ENCODE peak calls at places on chromosomes 13 and 19, in five cellular contexts. One of them, this sample, is unnamed.

GRCh38 chr13:77779461-77780272 is 82.2 kb downstream of the SLAIN1 start:
- DNase-seq in activated naive CD8-positive, alpha-beta T cell treated with anti-CD3 and anti-CD28 coated beads for 36 hours: peak
- DNase-seq in stimulated activated CD4-positive, alpha-beta T cell treated with anti-CD3 and anti-CD28 coated beads, Interleukin-2, amount 100 ng/mL, for 48 hours: peak
- DNase-seq in A673: peak
- DNase-seq in stimulated activated CD8-positive, alpha-beta memory T cell treated with anti-CD3 and anti-CD28 coated beads, Interleukin-12 subunit alpha, Interleukin-12 subunit beta, amount 100 ng/mL, for 1 hour: no peak
- DNase-seq in this sample: peak

GRCh38 chr19:2700660-2701360 is 1.7 kb downstream of the GNG7 start:
- DNase-seq in activated naive CD8-positive, alpha-beta T cell treated with anti-CD3 and anti-CD28 coated beads for 36 hours: no peak
- DNase-seq in stimulated activated CD4-positive, alpha-beta T cell treated with anti-CD3 and anti-CD28 coated beads, Interleukin-2, amount 100 ng/mL, for 48 hours: no peak
- DNase-seq in A673: no peak
- DNase-seq in stimulated activated CD8-positive, alpha-beta memory T cell treated with anti-CD3 and anti-CD28 coated beads, Interleukin-12 subunit alpha, Interleukin-12 subunit beta, amount 100 ng/mL, for 1 hour: no peak
- DNase-seq in this sample: no peak

GRCh38 chr19:43790587-43790986 is 9.8 kb upstream of the KCNN4 start:
- DNase-seq in activated naive CD8-positive, alpha-beta T cell treated with anti-CD3 and anti-CD28 coated beads for 36 hours: no peak
- DNase-seq in stimulated activated CD4-positive, alpha-beta T cell treated with anti-CD3 and anti-CD28 coated beads, Interleukin-2, amount 100 ng/mL, for 48 hours: no peak
- DNase-seq in A673: no peak
- DNase-seq in stimulated activated CD8-positive, alpha-beta memory T cell treated with anti-CD3 and anti-CD28 coated beads, Interleukin-12 subunit alpha, Interleukin-12 subunit beta, amount 100 ng/mL, for 1 hour: no peak
- DNase-seq in this sample: no peak

GRCh38 chr19:33821871-33822270 is 25.2 kb downstream of the KCTD15 start:
- DNase-seq in activated naive CD8-positive, alpha-beta T cell treated with anti-CD3 and anti-CD28 coated beads for 36 hours: no peak
- DNase-seq in stimulated activated CD4-positive, alpha-beta T cell treated with anti-CD3 and anti-CD28 coated beads, Interleukin-2, amount 100 ng/mL, for 48 hours: no peak
- DNase-seq in A673: no peak
- DNase-seq in stimulated activated CD8-positive, alpha-beta memory T cell treated with anti-CD3 and anti-CD28 coated beads, Interleukin-12 subunit alpha, Interleukin-12 subunit beta, amount 100 ng/mL, for 1 hour: no peak
- DNase-seq in this sample: no peak

GRCh38 chr13:22447132-22447886 is 733.5 kb upstream of the SGCG start:
- DNase-seq in activated naive CD8-positive, alpha-beta T cell treated with anti-CD3 and anti-CD28 coated beads for 36 hours: no peak
- DNase-seq in stimulated activated CD4-positive, alpha-beta T cell treated with anti-CD3 and anti-CD28 coated beads, Interleukin-2, amount 100 ng/mL, for 48 hours: no peak
- DNase-seq in A673: no peak
- DNase-seq in stimulated activated CD8-positive, alpha-beta memory T cell treated with anti-CD3 and anti-CD28 coated beads, Interleukin-12 subunit alpha, Interleukin-12 subunit beta, amount 100 ng/mL, for 1 hour: no peak
- DNase-seq in this sample: no peak

GRCh38 chr13:76934671-76935070 is 13.6 kb upstream of the ACOD1 start:
- DNase-seq in activated naive CD8-positive, alpha-beta T cell treated with anti-CD3 and anti-CD28 coated beads for 36 hours: no peak
- DNase-seq in stimulated activated CD4-positive, alpha-beta T cell treated with anti-CD3 and anti-CD28 coated beads, Interleukin-2, amount 100 ng/mL, for 48 hours: no peak
- DNase-seq in A673: no peak
- DNase-seq in stimulated activated CD8-positive, alpha-beta memory T cell treated with anti-CD3 and anti-CD28 coated beads, Interleukin-12 subunit alpha, Interleukin-12 subunit beta, amount 100 ng/mL, for 1 hour: no peak
- DNase-seq in this sample: no peak

GRCh38 chr13:47038196-47038595 is 141.3 kb upstream of the HTR2A start:
- DNase-seq in activated naive CD8-positive, alpha-beta T cell treated with anti-CD3 and anti-CD28 coated beads for 36 hours: no peak
- DNase-seq in stimulated activated CD4-positive, alpha-beta T cell treated with anti-CD3 and anti-CD28 coated beads, Interleukin-2, amount 100 ng/mL, for 48 hours: no peak
- DNase-seq in A673: no peak
- DNase-seq in stimulated activated CD8-positive, alpha-beta memory T cell treated with anti-CD3 and anti-CD28 coated beads, Interleukin-12 subunit alpha, Interleukin-12 subunit beta, amount 100 ng/mL, for 1 hour: no peak
- DNase-seq in this sample: no peak

GRCh38 chr13:97653741-97654140 is 219.8 kb downstream of the RAP2A start:
- DNase-seq in activated naive CD8-positive, alpha-beta T cell treated with anti-CD3 and anti-CD28 coated beads for 36 hours: no peak
- DNase-seq in stimulated activated CD4-positive, alpha-beta T cell treated with anti-CD3 and anti-CD28 coated beads, Interleukin-2, amount 100 ng/mL, for 48 hours: no peak
- DNase-seq in A673: peak
- DNase-seq in stimulated activated CD8-positive, alpha-beta memory T cell treated with anti-CD3 and anti-CD28 coated beads, Interleukin-12 subunit alpha, Interleukin-12 subunit beta, amount 100 ng/mL, for 1 hour: no peak
- DNase-seq in this sample: no peak

GRCh38 chr13:30766957-30767603 is 31.7 kb downstream of the ALOX5AP start:
- DNase-seq in activated naive CD8-positive, alpha-beta T cell treated with anti-CD3 and anti-CD28 coated beads for 36 hours: no peak
- DNase-seq in stimulated activated CD4-positive, alpha-beta T cell treated with anti-CD3 and anti-CD28 coated beads, Interleukin-2, amount 100 ng/mL, for 48 hours: no peak
- DNase-seq in A673: no peak
- DNase-seq in stimulated activated CD8-positive, alpha-beta memory T cell treated with anti-CD3 and anti-CD28 coated beads, Interleukin-12 subunit alpha, Interleukin-12 subunit beta, amount 100 ng/mL, for 1 hour: no peak
- DNase-seq in this sample: no peak

GRCh38 chr19:58518261-58519086 is 1.1 kb downstream of the ZBTB45 start:
- DNase-seq in activated naive CD8-positive, alpha-beta T cell treated with anti-CD3 and anti-CD28 coated beads for 36 hours: peak
- DNase-seq in stimulated activated CD4-positive, alpha-beta T cell treated with anti-CD3 and anti-CD28 coated beads, Interleukin-2, amount 100 ng/mL, for 48 hours: no peak
- DNase-seq in A673: no peak
- DNase-seq in stimulated activated CD8-positive, alpha-beta memory T cell treated with anti-CD3 and anti-CD28 coated beads, Interleukin-12 subunit alpha, Interleukin-12 subunit beta, amount 100 ng/mL, for 1 hour: no peak
- DNase-seq in this sample: no peak

GRCh38 chr13:105597573-105597972 is 937.9 kb downstream of the EFNB2 start:
- DNase-seq in activated naive CD8-positive, alpha-beta T cell treated with anti-CD3 and anti-CD28 coated beads for 36 hours: no peak
- DNase-seq in stimulated activated CD4-positive, alpha-beta T cell treated with anti-CD3 and anti-CD28 coated beads, Interleukin-2, amount 100 ng/mL, for 48 hours: no peak
- DNase-seq in A673: no peak
- DNase-seq in stimulated activated CD8-positive, alpha-beta memory T cell treated with anti-CD3 and anti-CD28 coated beads, Interleukin-12 subunit alpha, Interleukin-12 subunit beta, amount 100 ng/mL, for 1 hour: no peak
- DNase-seq in this sample: no peak

GRCh38 chr19:30676990-30677679 is 305.0 kb downstream of the ZNF536 start:
- DNase-seq in activated naive CD8-positive, alpha-beta T cell treated with anti-CD3 and anti-CD28 coated beads for 36 hours: no peak
- DNase-seq in stimulated activated CD4-positive, alpha-beta T cell treated with anti-CD3 and anti-CD28 coated beads, Interleukin-2, amount 100 ng/mL, for 48 hours: no peak
- DNase-seq in A673: no peak
- DNase-seq in stimulated activated CD8-positive, alpha-beta memory T cell treated with anti-CD3 and anti-CD28 coated beads, Interleukin-12 subunit alpha, Interleukin-12 subunit beta, amount 100 ng/mL, for 1 hour: no peak
- DNase-seq in this sample: no peak

GRCh38 chr19:46303702-46304397 is 7.0 kb downstream of the HIF3A start:
- DNase-seq in activated naive CD8-positive, alpha-beta T cell treated with anti-CD3 and anti-CD28 coated beads for 36 hours: peak
- DNase-seq in stimulated activated CD4-positive, alpha-beta T cell treated with anti-CD3 and anti-CD28 coated beads, Interleukin-2, amount 100 ng/mL, for 48 hours: no peak
- DNase-seq in A673: peak
- DNase-seq in stimulated activated CD8-positive, alpha-beta memory T cell treated with anti-CD3 and anti-CD28 coated beads, Interleukin-12 subunit alpha, Interleukin-12 subunit beta, amount 100 ng/mL, for 1 hour: no peak
- DNase-seq in this sample: peak

GRCh38 chr19:17526922-17527321 is 15.5 kb downstream of the PGLS start:
- DNase-seq in activated naive CD8-positive, alpha-beta T cell treated with anti-CD3 and anti-CD28 coated beads for 36 hours: peak
- DNase-seq in stimulated activated CD4-positive, alpha-beta T cell treated with anti-CD3 and anti-CD28 coated beads, Interleukin-2, amount 100 ng/mL, for 48 hours: no peak
- DNase-seq in A673: no peak
- DNase-seq in stimulated activated CD8-positive, alpha-beta memory T cell treated with anti-CD3 and anti-CD28 coated beads, Interleukin-12 subunit alpha, Interleukin-12 subunit beta, amount 100 ng/mL, for 1 hour: no peak
- DNase-seq in this sample: no peak

GRCh38 chr13:50085063-50085462 is 69.8 kb downstream of the KCNRG start:
- DNase-seq in activated naive CD8-positive, alpha-beta T cell treated with anti-CD3 and anti-CD28 coated beads for 36 hours: no peak
- DNase-seq in stimulated activated CD4-positive, alpha-beta T cell treated with anti-CD3 and anti-CD28 coated beads, Interleukin-2, amount 100 ng/mL, for 48 hours: no peak
- DNase-seq in A673: peak
- DNase-seq in stimulated activated CD8-positive, alpha-beta memory T cell treated with anti-CD3 and anti-CD28 coated beads, Interleukin-12 subunit alpha, Interleukin-12 subunit beta, amount 100 ng/mL, for 1 hour: no peak
- DNase-seq in this sample: no peak

This sample was measured in SJCRH30.